ENCODE peak calls at places on chromosomes 13 and 19, in four cellular contexts. M is left lung, O is fibroblast of the aortic adventitia, I is astrocyte of the cerebellum. X is an unnamed sample.

GRCh38 chr19:33458807-33459206 is 62.8 kb downstream of the PEPD start:
- DNase-seq in M (peak; percentile 55), O (no peak), I (no peak), X (no peak)

GRCh38 chr19:31589109-31589508 is 239.9 kb upstream of the TSHZ3 start:
- DNase-seq in M (no peak), O (no peak), I (no peak), X (no peak)

GRCh38 chr13:75076476-75076875 is 405.5 kb downstream of the TBC1D4 start:
- DNase-seq in M (no peak), O (peak; percentile 2), I (no peak), X (no peak)

GRCh38 chr19:55379161-55379560 is 2.5 kb downstream of the TMEM190 start:
- DNase-seq in M (no peak), O (no peak), I (no peak), X (no peak)

GRCh38 chr13:113178070-113178895 is 19.8 kb downstream of the PROZ start:
- DNase-seq in M (no peak), O (peak; percentile 62), I (peak; percentile 84), X (peak; percentile 90)

GRCh38 chr13:97003071-97003470 is 8.8 kb upstream of the OXGR1 start:
- DNase-seq in M (no peak), O (no peak), I (no peak), X (peak; percentile 49)

GRCh38 chr13:91375119-91375729 is 23.2 kb upstream of the GPC5 start:
- DNase-seq in M (no peak), O (peak; percentile 35), I (no peak), X (peak; percentile 20)

GRCh38 chr13:44451109-44451508 is 77.5 kb downstream of the SERP2 start:
- DNase-seq in M (no peak), O (no peak), I (no peak), X (no peak)

GRCh38 chr13:36476661-36477060 is 44.4 kb downstream of the CCNA1 start:
- DNase-seq in M (no peak), O (no peak), I (no peak), X (no peak)

GRCh38 chr19:8618751-8619150 is 8.2 kb upstream of the ADAMTS10 start:
- DNase-seq in M (no peak), O (no peak), I (no peak), X (no peak)

GRCh38 chr13:44812818-44813217 is 176.5 kb downstream of the NUFIP1 start:
- DNase-seq in M (no peak), O (peak; percentile 80), I (no peak), X (peak; percentile 28)

GRCh38 chr13:110126391-110126961 is 180.5 kb downstream of the COL4A1 start:
- DNase-seq in M (no peak), O (peak; percentile 96), I (peak; percentile 91), X (peak; percentile 97)

GRCh38 chr19:14979498-14980255 is at the start of gene SLC1A6:
- DNase-seq in M (no peak), O (no peak), I (no peak), X (no peak)

GRCh38 chr13:112159575-112160547 is 92.9 kb downstream of the SOX1 start:
- DNase-seq in M (no peak), O (no peak), I (no peak), X (no peak)

GRCh38 chr13:76319921-76320320 is 566.3 kb downstream of the KCTD12 start:
- DNase-seq in M (no peak), O (peak; percentile 52), I (no peak), X (no peak)

GRCh38 chr13:41746259-41746658 is 214.7 kb downstream of the VWA8 start:
- DNase-seq in M (no peak), O (peak; percentile 54), I (peak; percentile 89), X (peak; percentile 79)

GRCh38 chr19:46624958-46625661 is at the start of gene PTGIR:
- DNase-seq in M (no peak), O (peak; percentile 92), I (no peak), X (peak; percentile 79)

GRCh38 chr19:46717034-46717715 is at the start of gene PRKD2:
- DNase-seq in M (peak; percentile 97), O (peak; percentile 79), I (peak; percentile 35), X (peak; percentile 66)

GRCh38 chr13:47480941-47481340 is 520.1 kb downstream of the SUCLA2 start:
- DNase-seq in M (no peak), O (no peak), I (no peak), X (no peak)

GRCh38 chr13:60412909-60413616 is 16.0 kb downstream of the TDRD3 start:
- DNase-seq in M (no peak), O (no peak), I (no peak), X (no peak)

GRCh38 chr19:47848871-47849473 is 10.1 kb upstream of the TPRX2 start:
- DNase-seq in M (no peak), O (no peak), I (no peak), X (peak; percentile 18)

GRCh38 chr13:108948269-108948671 is 318.9 kb downstream of the MYO16 start:
- DNase-seq in M (no peak), O (no peak), I (no peak), X (peak; percentile 68)

GRCh38 chr13:110850840-110851239 is 64.0 kb downstream of the ANKRD10 start:
- DNase-seq in M (no peak), O (no peak), I (no peak), X (no peak)

GRCh38 chr13:106129273-106129672 is 406.2 kb downstream of the EFNB2 start:
- DNase-seq in M (no peak), O (no peak), I (no peak), X (no peak)

GRCh38 chr19:934865-935422 is 9.1 kb downstream of the ARID3A start:
- DNase-seq in M (peak; percentile 97), O (peak; percentile 59), I (no peak), X (peak; percentile 48)

GRCh38 chr19:10553943-10554381 is 10.3 kb downstream of the ATG4D start:
- DNase-seq in M (no peak), O (no peak), I (no peak), X (no peak)

DNA sequence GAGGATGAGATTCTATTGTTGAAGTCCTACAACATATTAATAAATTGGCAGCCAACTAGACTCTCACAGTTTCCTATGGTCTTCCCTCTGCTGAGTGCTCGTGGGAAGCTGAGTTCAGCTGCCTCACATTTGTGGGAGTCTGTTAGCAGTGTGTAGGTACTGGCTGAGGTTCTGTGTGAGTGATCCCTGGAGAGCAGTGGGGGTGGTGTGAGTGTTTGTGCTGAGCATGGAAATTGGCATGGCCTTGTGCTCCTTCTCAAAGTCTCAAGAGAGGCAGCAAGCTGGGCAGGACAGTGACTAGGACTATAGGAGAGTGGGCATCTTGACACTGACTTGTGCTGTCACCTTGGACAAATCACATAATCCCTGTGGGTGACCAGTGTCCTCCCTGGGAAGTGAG is 298.3 kb downstream of the MTUS2 start:
- DNase-seq in M (no peak), O (no peak), I (no peak), X (no peak)
- H3K4me3 ChIP-seq in M (no peak overlapping the region), O (no peak overlapping the region), I (no peak overlapping the region), X (no peak overlapping the region)

GRCh38 chr19:13104848-13105646 is 2.4 kb upstream of the LYL1 start:
- DNase-seq in M (peak; percentile 88), O (no peak), I (no peak), X (no peak)
- TF ChIP-seq CTCF in M (no peak), O (no peak), I (no peak), X (no peak)

GRCh38 chr13:32429406-32429909 is 1.5 kb upstream of the N4BP2L1 start:
- DNase-seq in M (no peak), O (no peak), I (no peak), X (no peak)
- H3K4me3 ChIP-seq in M (no peak overlapping the region), O (no peak overlapping the region), I (no peak overlapping the region), X (no peak overlapping the region)

GRCh38 chr19:35612559-35613321 is at the start of gene HAUS5:
- DNase-seq in M (peak; percentile 97), O (peak; percentile 84), I (peak; percentile 75), X (peak; percentile 87)
- TF ChIP-seq CTCF in M (no peak), O (no peak), I (no peak), X (no peak)

GRCh38 chr19:38319421-38320258 is at the start of gene KCNK6:
- DNase-seq in M (peak; percentile 90), O (peak; percentile 34), I (no peak), X (peak; percentile 7)

GRCh38 chr19:38317104-38317612 is 1.4 kb upstream of the YIF1B start:
- DNase-seq in M (peak; percentile 36), O (no peak), I (no peak), X (no peak)

GRCh38 chr19:38320969-38321339 is 1.3 kb downstream of the KCNK6 start:
- DNase-seq in M (no peak), O (no peak), I (no peak), X (no peak)

GRCh38 chr19:38316477-38317067 is 825 bp upstream of the YIF1B start:
- DNase-seq in M (no peak), O (no peak), I (no peak), X (no peak)

GRCh38 chr19:38318595-38319142 is 976 bp upstream of the KCNK6 start:
- DNase-seq in M (no peak), O (peak; percentile 33), I (no peak), X (no peak)
- H3K4me3 ChIP-seq in M (no peak overlapping the region), O (no peak overlapping the region), I (no peak overlapping the region), X (no peak overlapping the region)

GRCh38 chr19:12949363-12950284 is 4.0 kb downstream of the RAD23A start:
- DNase-seq in M (no peak), O (no peak), I (no peak), X (no peak)
- TF ChIP-seq CTCF in M (no peak), O (no peak), I (no peak), X (no peak)

DNA sequence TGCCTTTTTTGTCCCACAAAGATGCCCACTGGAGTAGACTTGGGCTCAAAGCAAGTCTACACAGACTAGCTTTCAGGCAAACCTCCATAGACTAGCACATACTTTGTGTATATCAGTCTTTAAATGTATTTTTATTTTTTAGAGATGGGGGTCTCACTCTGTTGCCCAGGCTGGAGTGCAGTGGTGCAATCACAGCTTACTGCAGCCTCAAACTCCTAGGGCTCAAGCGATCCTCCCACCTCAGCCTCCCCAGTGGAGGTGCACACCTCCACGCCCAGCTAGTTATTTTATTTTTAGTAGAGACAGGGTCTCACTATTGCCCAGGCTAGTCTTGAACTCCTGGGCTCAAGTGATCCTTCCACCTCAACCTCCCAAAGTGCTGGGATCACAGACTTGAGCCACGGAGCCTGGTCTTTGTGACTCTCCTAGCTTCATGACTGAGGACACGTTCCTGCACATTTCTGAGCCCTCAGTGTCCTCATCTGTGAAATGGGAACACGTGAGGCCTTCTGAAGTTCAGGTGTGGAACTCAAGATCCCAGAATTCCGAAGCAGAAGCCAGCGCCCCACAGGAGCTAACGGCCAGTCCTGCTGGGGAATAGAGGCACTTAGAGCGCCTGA is 5.1 kb upstream of the TPM4 start:
- DNase-seq in M (no peak), O (no peak), I (no peak), X (no peak)
- H3K4me3 ChIP-seq in M (no peak overlapping the region), O (no peak overlapping the region), I (no peak overlapping the region), X (no peak overlapping the region)

GRCh38 chr19:17418710-17419109 is 1.1 kb upstream of the MVB12A start:
- DNase-seq in M (no peak), O (no peak), I (no peak), X (no peak)

GRCh38 chr19:17419154-17419490 is 725 bp upstream of the MVB12A start:
- DNase-seq in M (no peak), O (no peak), I (no peak), X (no peak)

GRCh38 chr19:17419491-17420266 is at the start of gene MVB12A:
- DNase-seq in M (peak; percentile 99), O (peak; percentile 99), I (peak; percentile 98), X (peak; percentile 99)

GRCh38 chr19:17421942-17422341 is 2.1 kb downstream of the MVB12A start:
- DNase-seq in M (peak; percentile 24), O (no peak), I (no peak), X (no peak)

GRCh38 chr19:17420267-17420924 is 549 bp downstream of the MVB12A start:
- DNase-seq in M (peak; percentile 82), O (peak; percentile 18), I (no peak), X (no peak)
- TF ChIP-seq CTCF in M (no peak), O (no peak), I (peak; percentile 14), X (no peak)

GRCh38 chr13:87677334-87678234 is 6.4 kb downstream of the SLITRK5 start:
- DNase-seq in M (peak; percentile 85), O (no peak), I (no peak), X (no peak)
- H3K4me3 ChIP-seq in M (peak overlapping the region; percentile 42), O (peak overlapping the region; percentile 13), I (peak overlapping the region; percentile 55), X (no peak overlapping the region)